ENCODE peak calls at places on chromosomes 4 and X, in seven cellular contexts. C is thyroid gland, I is RWPE1, R is substantia nigra, W is sciatic nerve, T is hepatocyte, K is colonic mucosa. F is an unnamed sample.

GRCh38 chrX:123607806-123608205 is 125.0 kb downstream of the THOC2 start:
- DNase-seq in I (no peak), R (no peak), T (no peak), W (no peak), C (peak), K (no peak), F (no peak)

GRCh38 chr4:127229866-127230608 is 402.7 kb upstream of the INTU start:
- DNase-seq in C (no peak), T (no peak), R (no peak), K (no peak), W (no peak), I (no peak), F (no peak)

GRCh38 chr4:113584407-113585150 is 177.0 kb downstream of the CAMK2D start:
- DNase-seq in C (no peak), R (no peak), W (no peak), K (no peak), I (no peak), T (peak), F (peak)

GRCh38 chrX:17923546-17923945 is 62.4 kb upstream of the RAI2 start:
- DNase-seq in I (peak), T (no peak), R (no peak), K (no peak), C (no peak), W (no peak), F (peak)

GRCh38 chr4:38857354-38858096 is 908 bp upstream of the TLR6 start:
- DNase-seq in K (no peak), R (no peak), W (no peak), I (peak), T (peak), C (peak), F (no peak)

GRCh38 chr4:6568689-6569332 is 6.2 kb upstream of the MAN2B2 start:
- DNase-seq in R (no peak), K (no peak), C (no peak), I (peak), T (no peak), W (no peak), F (no peak)

GRCh38 chrX:55867254-55867653 is 149.7 kb downstream of the RRAGB start:
- DNase-seq in I (peak), T (peak), W (no peak), K (no peak), C (no peak), R (no peak), F (no peak)

GRCh38 chrX:82748901-82749505 is 759.1 kb upstream of the POU3F4 start:
- DNase-seq in K (no peak), T (no peak), I (peak), W (no peak), C (no peak), R (no peak), F (no peak)

GRCh38 chr4:172822322-172822721 is 346.3 kb upstream of the GALNT7 start:
- DNase-seq in K (no peak), R (no peak), C (no peak), I (no peak), W (no peak), T (no peak), F (no peak)

GRCh38 chr4:100738388-100739165 is 220.8 kb upstream of the EMCN start:
- DNase-seq in C (no peak), T (peak), W (no peak), K (peak), R (no peak), I (peak), F (no peak)

GRCh38 chr4:138034871-138035270 is 207.3 kb downstream of the SLC7A11 start:
- DNase-seq in W (no peak), R (no peak), C (no peak), T (no peak), I (peak), K (no peak), F (no peak)

GRCh38 chr4:21845663-21846062 is 102.9 kb downstream of the KCNIP4 start:
- DNase-seq in T (no peak), K (no peak), I (no peak), C (no peak), W (no peak), R (no peak), F (no peak)

GRCh38 chrX:20309796-20310195 is 43.1 kb upstream of the RPS6KA3 start:
- DNase-seq in T (no peak), C (no peak), I (no peak), K (no peak), R (no peak), W (no peak), F (no peak)

GRCh38 chr4:145829629-145830395 is 108.8 kb downstream of the ZNF827 start:
- DNase-seq in W (no peak), I (no peak), R (no peak), T (no peak), K (no peak), C (no peak), F (no peak)

GRCh38 chr4:147820975-147821374 is 89.1 kb downstream of the ARHGAP10 start:
- DNase-seq in C (no peak), K (no peak), R (no peak), W (no peak), T (no peak), I (peak), F (no peak)

GRCh38 chrX:136047969-136048368 is 62.7 kb downstream of the SLC9A6 start:
- DNase-seq in K (no peak), W (no peak), T (no peak), R (no peak), C (no peak), I (no peak), F (no peak)